ENCODE peak calls at places on chromosome 17, in ten cellular contexts. N is psoas muscle; Q is neural crest cell; Z is AG04450; U is colonic mucosa; D is CD8-positive, alpha-beta T cell; S is WTC11; F is thoracic aorta; A is HFFc6; L is body of pancreas. T is an unnamed sample.

GRCh38 chr17:1905190-1905919 is 75.5 kb downstream of the RPA1 start:
- DNase-seq in N (no peak), Q (no peak), Z (no peak), U (no peak), D (no peak), S (no peak), F (no peak), A (no peak), L (no peak), T (no peak)

GRCh38 chr17:77450742-77451270 is 310.0 kb downstream of the SEC14L1 start:
- DNase-seq in N (no peak), Q (no peak), Z (no peak), U (no peak), D (no peak), S (no peak), F (no peak), A (no peak), L (no peak), T (no peak)

GRCh38 chr17:39401412-39402278 is at the start of gene FBXL20:
- DNase-seq in N (peak), Q (peak), Z (peak), U (peak), D (peak), S (peak), F (peak), A (peak), L (peak), T (peak)

GRCh38 chr17:75645889-75646625 is 12.8 kb downstream of the SMIM5 start:
- DNase-seq in N (no peak), Q (no peak), Z (no peak), U (peak), D (no peak), S (no peak), F (no peak), A (no peak), L (peak), T (peak)

GRCh38 chr17:19354123-19354522 is 8.4 kb downstream of the B9D1 start:
- DNase-seq in N (no peak), Q (no peak), Z (peak), U (no peak), D (no peak), S (no peak), F (no peak), A (peak), L (no peak), T (no peak)

GRCh38 chr17:27559506-27559931 is 71.5 kb upstream of the LGALS9 start:
- DNase-seq in N (peak), Q (no peak), Z (peak), U (peak), D (no peak), S (no peak), F (no peak), A (no peak), L (no peak), T (no peak)

GRCh38 chr17:79579074-79579800 is 31.6 kb downstream of the RBFOX3 start:
- DNase-seq in N (no peak), Q (no peak), Z (no peak), U (no peak), D (no peak), S (no peak), F (no peak), A (no peak), L (no peak), T (no peak)

GRCh38 chr17:15233022-15233805 is 31.9 kb downstream of the PMP22 start:
- DNase-seq in N (no peak), Q (no peak), Z (no peak), U (no peak), D (no peak), S (peak), F (no peak), A (peak), L (peak), T (no peak)

GRCh38 chr17:66963521-66964082 is 905 bp upstream of the CACNG4 start:
- DNase-seq in N (no peak), Q (no peak), Z (no peak), U (no peak), D (no peak), S (no peak), F (no peak), A (no peak), L (no peak), T (no peak)

GRCh38 chr17:73647767-73648542 is 3.7 kb upstream of the SDK2 start:
- DNase-seq in N (no peak), Q (no peak), Z (no peak), U (no peak), D (no peak), S (no peak), F (no peak), A (no peak), L (no peak), T (no peak)

GRCh38 chr17:73648543-73648820 is 4.2 kb upstream of the SDK2 start:
- DNase-seq in N (no peak), Q (no peak), Z (no peak), U (no peak), D (no peak), S (no peak), F (no peak), A (no peak), L (no peak), T (no peak)

GRCh38 chr17:73647331-73647730 is 3.1 kb upstream of the SDK2 start:
- DNase-seq in N (no peak), Q (no peak), Z (no peak), U (no peak), D (no peak), S (no peak), F (no peak), A (no peak), L (no peak), T (no peak)

GRCh38 chr17:73645050-73645871 is 1.0 kb upstream of the SDK2 start:
- DNase-seq in N (peak), Q (peak), Z (no peak), U (no peak), D (peak), S (peak), F (no peak), A (no peak), L (no peak), T (peak)

DNA sequence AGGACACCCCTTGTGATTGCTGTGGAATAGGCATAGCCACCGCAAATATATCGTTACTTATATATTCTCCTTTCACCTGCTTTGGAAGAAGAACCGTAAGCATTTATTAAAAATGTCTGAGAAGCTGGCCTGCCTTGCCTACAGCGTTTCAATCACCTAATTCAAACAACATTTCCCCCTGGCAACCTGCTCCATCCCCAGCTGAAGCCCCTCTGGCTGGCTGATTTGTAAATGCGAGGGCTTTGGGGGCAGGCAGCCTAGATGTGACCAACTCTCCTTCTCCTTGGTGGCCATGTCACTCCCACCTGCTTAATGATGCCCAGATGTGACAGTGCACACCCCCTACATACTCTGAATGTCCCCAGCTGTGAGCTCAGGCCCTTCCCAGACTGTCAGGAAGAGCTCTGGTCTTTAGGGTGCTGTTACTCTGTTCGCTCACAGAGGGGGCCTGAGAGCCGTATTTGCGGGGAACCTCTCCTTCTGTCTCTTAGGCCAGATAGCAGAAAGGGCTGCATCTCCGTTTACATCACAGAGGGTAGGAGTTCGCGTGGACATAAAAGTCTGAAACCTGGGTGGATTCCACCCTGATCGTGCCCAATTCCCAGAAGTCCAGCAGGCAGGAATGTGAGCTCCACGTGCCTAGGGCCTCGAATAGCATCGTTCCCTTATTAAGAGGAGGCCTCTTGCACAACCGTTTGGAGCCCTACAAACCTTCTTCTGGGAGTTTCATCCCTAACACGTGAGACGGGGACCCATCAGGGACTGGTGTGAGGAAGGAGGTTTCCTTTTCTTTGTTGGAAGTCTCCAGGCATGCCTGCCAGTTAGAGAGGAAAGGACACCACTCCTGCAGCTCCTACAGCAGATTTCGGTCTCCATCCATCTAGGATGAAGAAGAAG is 2.4 kb upstream of the SDK2 start:
- DNase-seq in N (no peak), Q (peak), Z (no peak), U (no peak), D (peak), S (peak), F (no peak), A (no peak), L (no peak), T (no peak)
- TF ChIP-seq CTCF in N (no peak), Q (peak), Z (peak), U (no peak), D (peak), S (no peak), F (no peak), A (no peak), L (no peak), T (peak)

DNA sequence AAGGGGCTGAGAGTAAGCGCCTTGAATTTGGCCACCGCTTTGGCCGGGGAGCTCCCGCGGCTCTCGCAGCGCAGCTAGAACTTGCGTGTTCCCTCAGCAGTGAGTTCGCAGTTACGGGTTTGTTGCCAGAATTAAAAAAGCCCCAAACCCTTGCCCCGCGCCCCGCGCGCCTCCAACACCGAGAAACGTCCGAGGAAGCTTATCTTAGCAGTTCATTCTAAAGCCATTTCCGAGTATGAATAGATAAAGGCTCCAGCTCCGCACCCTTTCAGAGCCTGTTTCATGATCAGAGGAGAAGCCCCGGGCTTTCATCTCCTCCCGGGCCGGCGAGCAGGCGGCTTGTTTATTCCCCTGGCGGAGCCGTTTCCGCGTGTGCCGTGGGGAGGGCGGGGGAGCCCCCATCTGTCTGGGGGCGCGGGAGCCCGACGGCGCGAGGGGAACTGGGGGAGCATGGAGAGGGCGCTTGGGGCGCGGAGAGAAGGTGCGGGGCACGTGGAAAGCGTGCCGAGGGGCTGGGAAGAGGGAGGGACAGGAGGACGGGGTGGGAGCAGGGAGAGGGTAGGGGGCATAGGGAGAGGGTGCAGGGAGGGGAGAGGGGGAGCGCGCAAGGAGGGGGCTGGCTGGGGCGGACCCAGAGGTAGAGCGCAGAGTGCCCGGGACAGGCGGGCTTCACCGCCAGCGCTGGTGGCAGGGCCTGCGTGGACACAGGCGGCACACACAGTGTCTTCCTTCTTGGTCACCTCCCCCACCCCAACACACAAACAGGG is 9.9 kb downstream of the TBX4 start:
- DNase-seq in N (no peak), Q (no peak), Z (no peak), U (no peak), D (no peak), S (no peak), F (no peak), A (no peak), L (no peak), T (no peak)
- TF ChIP-seq CTCF in N (no peak), Q (no peak), Z (no peak), U (no peak), D (no peak), S (no peak), F (no peak), A (no peak), L (no peak), T (no peak)

GRCh38 chr17:42579794-42580551 is 2.4 kb upstream of the PSMC3IP start:
- DNase-seq in N (no peak), Q (no peak), Z (no peak), U (no peak), D (no peak), S (no peak), F (no peak), A (no peak), L (no peak), T (no peak)

GRCh38 chr17:42578282-42578869 is 847 bp upstream of the PSMC3IP start:
- DNase-seq in N (peak), Q (peak), Z (no peak), U (peak), D (peak), S (peak), F (no peak), A (peak), L (peak), T (peak)

GRCh38 chr17:42574463-42574862 is 3.1 kb downstream of the PSMC3IP start:
- DNase-seq in N (no peak), Q (no peak), Z (no peak), U (no peak), D (no peak), S (no peak), F (no peak), A (no peak), L (no peak), T (no peak)

GRCh38 chr17:42577140-42577531 is 393 bp downstream of the PSMC3IP start:
- DNase-seq in N (no peak), Q (no peak), Z (no peak), U (no peak), D (no peak), S (no peak), F (no peak), A (no peak), L (no peak), T (no peak)

GRCh38 chr17:42577532-42578281 is at the start of gene PSMC3IP:
- DNase-seq in N (peak), Q (peak), Z (peak), U (peak), D (peak), S (peak), F (peak), A (peak), L (peak), T (peak)
- TF ChIP-seq CTCF in N (peak), Q (peak), Z (peak), U (no peak), D (no peak), S (no peak), F (peak), A (peak), L (peak), T (peak)

GRCh38 chr17:59785091-59785799 is 77.8 kb downstream of the VMP1 start:
- DNase-seq in N (no peak), Q (no peak), Z (no peak), U (no peak), D (no peak), S (no peak), F (no peak), A (no peak), L (no peak), T (no peak)

GRCh38 chr17:59790936-59791335 is 83.5 kb downstream of the VMP1 start:
- DNase-seq in N (no peak), Q (no peak), Z (no peak), U (no peak), D (no peak), S (no peak), F (no peak), A (no peak), L (no peak), T (no peak)

GRCh38 chr17:59783221-59784016 is 76.0 kb downstream of the VMP1 start:
- DNase-seq in N (no peak), Q (no peak), Z (no peak), U (no peak), D (no peak), S (no peak), F (no peak), A (peak), L (no peak), T (no peak)

GRCh38 chr17:59786213-59786535 is 78.7 kb downstream of the VMP1 start:
- DNase-seq in N (no peak), Q (no peak), Z (no peak), U (no peak), D (no peak), S (no peak), F (no peak), A (no peak), L (no peak), T (no peak)

GRCh38 chr17:59786536-59787319 is 79.3 kb downstream of the VMP1 start:
- DNase-seq in N (no peak), Q (no peak), Z (peak), U (peak), D (peak), S (no peak), F (peak), A (peak), L (peak), T (no peak)
- TF ChIP-seq CTCF in N (peak), Q (no peak), Z (no peak), U (no peak), D (no peak), S (no peak), F (no peak), A (no peak), L (peak), T (no peak)

DNA sequence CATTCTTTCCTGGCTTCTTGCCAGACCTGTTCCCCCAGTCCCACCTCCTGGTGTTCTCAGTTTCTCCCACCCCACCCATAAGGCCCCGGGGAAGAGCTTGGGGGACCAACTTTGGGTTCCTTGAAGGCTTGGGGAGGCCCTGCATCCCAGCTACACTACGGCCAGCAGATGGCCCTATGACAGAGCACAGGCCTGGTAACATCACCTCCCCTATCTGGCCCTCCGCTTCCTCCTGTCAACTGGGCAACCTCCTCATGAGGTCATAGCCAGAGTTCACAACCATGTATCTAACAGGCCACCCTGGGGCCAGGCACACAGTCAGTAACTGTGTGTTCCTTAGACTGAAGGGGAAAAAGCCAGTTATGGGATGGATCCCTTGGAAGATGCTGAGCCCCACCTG is 31.4 kb downstream of the MYO15A start:
- DNase-seq in N (no peak), Q (no peak), Z (no peak), U (no peak), D (no peak), S (peak), F (no peak), A (peak), L (no peak), T (no peak)
- TF ChIP-seq CTCF in N (no peak), Q (no peak), Z (peak), U (no peak), D (no peak), S (no peak), F (no peak), A (peak), L (no peak), T (no peak)

DNA sequence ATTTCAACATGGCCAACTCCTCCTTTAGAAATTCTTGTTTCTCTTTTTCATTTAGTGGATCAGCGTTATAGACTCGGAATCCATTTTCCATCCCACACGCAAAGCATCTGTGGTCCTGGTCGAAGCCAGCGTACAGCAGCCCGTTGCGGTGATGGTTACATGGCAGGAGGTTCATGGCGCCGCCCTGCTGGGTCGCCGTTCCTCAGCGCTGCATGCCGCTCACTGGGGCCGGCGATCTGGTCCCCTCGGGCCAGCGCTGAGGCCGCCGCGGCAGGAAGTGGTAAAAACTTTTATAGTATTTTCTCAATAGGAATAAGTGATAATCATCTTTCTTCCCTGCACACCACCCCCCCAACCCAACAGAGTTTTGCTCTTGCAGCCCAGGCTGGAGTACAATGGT is 29.9 kb upstream of the RHOT1 start:
- DNase-seq in N (no peak), Q (no peak), Z (no peak), U (no peak), D (no peak), S (peak), F (no peak), A (no peak), L (no peak), T (no peak)
- TF ChIP-seq CTCF in N (no peak), Q (no peak), Z (no peak), U (no peak), D (no peak), S (no peak), F (no peak), A (peak), L (no peak), T (no peak)

GRCh38 chr17:47894498-47895253 is 1.4 kb upstream of the SP2 start:
- DNase-seq in N (no peak), Q (no peak), Z (no peak), U (no peak), D (no peak), S (no peak), F (no peak), A (no peak), L (no peak), T (no peak)

GRCh38 chr17:47895254-47895855 is 681 bp upstream of the SP2 start:
- DNase-seq in N (peak), Q (no peak), Z (no peak), U (peak), D (no peak), S (no peak), F (no peak), A (peak), L (peak), T (no peak)

GRCh38 chr17:47896672-47897490 is 845 bp downstream of the SP2 start:
- DNase-seq in N (no peak), Q (no peak), Z (no peak), U (peak), D (no peak), S (no peak), F (no peak), A (no peak), L (no peak), T (no peak)

GRCh38 chr17:47897561-47897960 is 1.5 kb downstream of the SP2 start:
- DNase-seq in N (no peak), Q (no peak), Z (no peak), U (no peak), D (no peak), S (no peak), F (no peak), A (no peak), L (no peak), T (no peak)

DNA sequence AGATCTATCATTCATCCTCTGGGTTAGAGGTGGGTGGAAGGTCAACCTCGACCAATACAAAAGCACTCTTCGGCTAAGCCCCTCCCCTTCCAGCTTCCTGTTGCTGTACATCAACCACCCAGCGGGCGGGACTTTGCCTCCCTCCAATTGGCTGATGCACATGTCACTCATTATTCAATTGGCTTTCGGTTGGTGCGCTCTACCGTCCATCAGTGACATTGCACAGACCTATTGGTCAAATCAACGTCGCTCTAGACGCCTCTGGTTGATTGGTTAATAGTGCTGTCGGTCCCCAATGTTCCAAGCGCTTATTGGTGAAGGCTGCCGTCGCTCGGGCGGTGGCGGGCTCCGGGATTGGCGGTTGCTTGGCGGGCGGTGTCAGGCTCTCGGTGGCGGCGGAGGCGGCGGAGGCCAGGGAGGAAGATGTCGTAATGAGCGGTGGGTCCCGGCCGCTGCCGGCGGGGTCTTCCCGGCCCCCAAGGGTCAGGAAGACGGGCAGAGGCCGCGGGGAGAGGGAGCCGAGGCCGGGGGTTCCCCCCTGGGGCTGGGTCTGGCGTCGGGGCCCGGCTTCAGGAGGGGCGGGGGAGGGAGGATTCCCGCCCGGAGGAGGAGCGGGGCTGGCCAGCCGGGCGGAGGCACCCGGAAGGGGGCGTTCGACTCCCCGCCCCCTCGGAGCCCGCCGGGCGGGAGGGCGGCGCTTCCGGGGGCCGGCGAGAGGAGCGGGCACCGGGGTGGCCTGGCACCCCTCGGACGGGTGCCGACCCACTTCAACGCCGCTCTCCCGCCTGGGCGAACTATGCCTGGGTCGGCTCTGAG is at the start of gene SP2:
- DNase-seq in N (peak), Q (peak), Z (peak), U (peak), D (peak), S (peak), F (peak), A (peak), L (peak), T (peak)
- TF ChIP-seq CTCF in N (peak), Q (no peak), Z (no peak), U (no peak), D (no peak), S (no peak), F (no peak), A (peak), L (peak), T (peak)

GRCh38 chr17:28727727-28728363 is 743 bp upstream of the NEK8 start:
- DNase-seq in N (peak), Q (peak), Z (no peak), U (peak), D (peak), S (peak), F (no peak), A (peak), L (peak), T (no peak)
- TF ChIP-seq CTCF in N (no peak), Q (peak), Z (peak), U (no peak), D (no peak), S (no peak), F (no peak), A (peak), L (no peak), T (no peak)